ENCODE peak calls at places on chromosomes 3 and 15, in five cellular contexts. T, H, L, G and F are unnamed samples.

GRCh38 chr3:55162031-55162784 is 234.3 kb upstream of the LRTM1 start:
- DNase-seq in G (no peak), T (peak), L (no peak), H (no peak), F (no peak)

GRCh38 chr15:45110256-45110820 is 3.6 kb downstream of the DUOX2 start:
- DNase-seq in T (no peak), H (no peak), G (no peak), L (no peak), F (no peak)

GRCh38 chr3:45781841-45782240 is 14.5 kb downstream of the SLC6A20 start:
- DNase-seq in G (no peak), L (no peak), T (no peak), H (peak), F (no peak)

GRCh38 chr15:65981837-65982696 is 112.8 kb downstream of the RAB11A start:
- DNase-seq in H (no peak), G (peak), L (peak), T (no peak), F (peak)

GRCh38 chr15:31197497-31198414 is 96.2 kb upstream of the TRPM1 start:
- DNase-seq in L (no peak), G (no peak), H (no peak), T (peak), F (no peak)

GRCh38 chr15:64596701-64597468 is 136.5 kb downstream of the ZNF609 start:
- DNase-seq in H (no peak), T (peak), L (no peak), G (peak), F (no peak)

GRCh38 chr15:38688096-38688495 is 123.5 kb upstream of the RASGRP1 start:
- DNase-seq in T (no peak), H (no peak), G (no peak), L (no peak), F (no peak)

GRCh38 chr15:70494861-70495571 is 268.3 kb downstream of the UACA start:
- DNase-seq in T (peak), G (no peak), L (peak), H (no peak), F (no peak)

GRCh38 chr3:15983232-15983631 is 185.5 kb upstream of the ANKRD28 start:
- DNase-seq in L (peak), H (no peak), T (peak), G (no peak), F (no peak)

GRCh38 chr3:12180218-12180617 is 21.5 kb upstream of the TIMP4 start:
- DNase-seq in T (peak), G (no peak), H (peak), L (peak), F (no peak)

GRCh38 chr15:62558640-62559039 is 393.6 kb upstream of the C2CD4B start:
- DNase-seq in G (no peak), T (no peak), H (no peak), L (no peak), F (no peak)

GRCh38 chr3:53493618-53493996 is 804 bp upstream of the CACNA1D start:
- DNase-seq in T (no peak), G (no peak), H (no peak), L (no peak), F (no peak)

GRCh38 chr3:36648241-36649034 is 115.9 kb downstream of the DCLK3 start:
- DNase-seq in H (no peak), G (no peak), T (peak), L (peak), F (no peak)

GRCh38 chr3:153164009-153164550 is 2.1 kb downstream of the RAP2B start:
- DNase-seq in G (no peak), H (no peak), L (no peak), T (no peak), F (no peak)

GRCh38 chr3:169172535-169172934 is 491.0 kb downstream of the MECOM start:
- DNase-seq in L (peak), T (no peak), G (no peak), H (no peak), F (no peak)

GRCh38 chr3:99753268-99753975 is 64.2 kb upstream of the CMSS1 start:
- DNase-seq in H (no peak), L (peak), G (peak), T (peak), F (no peak)

GRCh38 chr3:172317984-172318383 is 130.3 kb downstream of the GHSR start:
- DNase-seq in G (no peak), L (peak), H (peak), T (peak), F (no peak)

GRCh38 chr15:64897345-64897985 is 14.2 kb upstream of the ANKDD1A start:
- DNase-seq in T (peak), H (no peak), G (no peak), L (peak), F (no peak)

GRCh38 chr3:5197470-5198312 is 10.2 kb downstream of the EDEM1 start:
- DNase-seq in G (no peak), L (peak), T (peak), H (no peak), F (no peak)

GRCh38 chr3:127639173-127640030 is 10.4 kb downstream of the PODXL2 start:
- DNase-seq in L (peak), T (peak), G (no peak), H (no peak), F (no peak)

GRCh38 chr3:117399311-117400068 is 689.9 kb downstream of the TUSC7 start:
- DNase-seq in H (no peak), T (peak), L (no peak), G (no peak), F (no peak)

GRCh38 chr3:63625161-63625560 is 27.3 kb upstream of the SNTN start:
- DNase-seq in H (no peak), L (peak), G (no peak), T (peak), F (no peak)

GRCh38 chr15:39360417-39360816 is 220.5 kb upstream of the THBS1 start:
- DNase-seq in L (no peak), T (peak), G (no peak), H (no peak), F (no peak)

GRCh38 chr3:60325610-60326181 is 925.6 kb downstream of the FHIT start:
- DNase-seq in L (no peak), G (no peak), T (no peak), H (no peak), F (no peak)

GRCh38 chr15:31499236-31499952 is 172.8 kb downstream of the KLF13 start:
- DNase-seq in H (peak), L (no peak), T (no peak), G (no peak), F (no peak)

GRCh38 chr15:92714071-92714456 is 58.5 kb upstream of the FAM174B start:
- DNase-seq in L (peak), G (no peak), T (peak), H (no peak), F (no peak)

GRCh38 chr3:73353661-73354217 is 271.0 kb downstream of the PDZRN3 start:
- DNase-seq in L (no peak), H (no peak), G (no peak), T (no peak), F (no peak)

GRCh38 chr3:169133178-169134161 is 530.0 kb downstream of the MECOM start:
- DNase-seq in G (no peak), L (peak), H (no peak), T (peak), F (no peak)

GRCh38 chr15:77482570-77482969 is 61.9 kb downstream of the HMG20A start:
- DNase-seq in T (peak), H (no peak), L (peak), G (no peak), F (no peak)

GRCh38 chr15:63030101-63030528 is 12.4 kb upstream of the TPM1 start:
- DNase-seq in G (no peak), H (no peak), T (peak), L (no peak), F (no peak)

GRCh38 chr15:39079296-39079834 is 501.5 kb upstream of the THBS1 start:
- DNase-seq in G (no peak), L (peak), T (peak), H (no peak), F (no peak)

GRCh38 chr15:60299452-60300047 is 98.2 kb downstream of the ANXA2 start:
- DNase-seq in G (no peak), L (peak), T (peak), H (no peak), F (no peak)

GRCh38 chr3:14406336-14406735 is 3.9 kb downstream of the SLC6A6 start:
- DNase-seq in T (no peak), L (no peak), G (no peak), H (no peak), F (no peak)

GRCh38 chr3:14404396-14405119 is 2.2 kb downstream of the SLC6A6 start:
- DNase-seq in L (no peak), G (no peak), H (no peak), T (no peak), F (no peak)

GRCh38 chr3:14406762-14407161 is 4.4 kb downstream of the SLC6A6 start:
- DNase-seq in H (no peak), G (no peak), T (no peak), L (no peak), F (no peak)

GRCh38 chr3:14405120-14405885 is 2.9 kb downstream of the SLC6A6 start:
- DNase-seq in T (no peak), H (no peak), L (no peak), G (no peak), F (no peak)

GRCh38 chr3:14405886-14406238 is 3.5 kb downstream of the SLC6A6 start:
- DNase-seq in L (no peak), T (no peak), H (no peak), G (no peak), F (no peak)
- TF ChIP-seq CTCF in L (no peak), T (no peak), H (no peak), G (no peak), F (no peak)

DNA sequence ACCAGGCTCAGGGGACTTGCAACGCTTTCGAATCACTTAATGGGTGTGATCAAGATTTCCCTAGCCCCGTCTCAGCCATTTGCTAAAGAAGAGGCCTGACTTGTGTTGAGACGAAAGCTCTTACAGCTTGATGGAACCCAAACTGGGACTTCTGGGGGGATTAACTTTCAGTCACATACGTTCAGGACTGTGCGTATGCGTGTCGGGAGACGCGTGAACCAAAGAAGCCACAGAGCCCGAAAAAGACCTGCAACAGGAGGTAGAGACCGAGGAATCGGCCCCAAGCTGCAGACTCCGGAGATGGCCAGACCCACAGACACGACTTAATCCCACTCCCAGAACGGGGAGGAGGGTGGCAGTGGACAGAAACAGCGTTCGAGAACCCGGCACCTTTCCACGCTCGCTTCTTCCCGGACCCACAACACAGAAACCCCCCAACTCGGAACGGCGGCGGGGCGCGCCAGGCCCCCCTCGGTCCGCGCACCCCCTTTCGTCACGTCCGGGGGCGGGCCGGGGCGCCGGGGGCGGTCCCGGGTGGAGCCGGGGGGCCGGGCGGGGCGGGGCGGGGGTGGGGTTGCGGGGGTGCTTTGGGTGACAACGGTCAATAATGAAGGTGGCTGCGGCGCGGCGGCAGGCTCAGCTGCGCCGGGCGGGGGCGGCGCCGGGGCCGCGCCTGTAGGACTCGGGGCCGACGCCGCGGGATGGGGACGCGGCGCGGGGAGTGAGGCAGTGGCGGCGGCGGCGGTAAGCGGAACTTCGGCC is at the start of gene ATP11B:
- DNase-seq in T (peak), G (peak), H (peak), L (peak), F (no peak)
- TF ChIP-seq CTCF in T (no peak), G (no peak), H (no peak), L (no peak), F (no peak)

DNA sequence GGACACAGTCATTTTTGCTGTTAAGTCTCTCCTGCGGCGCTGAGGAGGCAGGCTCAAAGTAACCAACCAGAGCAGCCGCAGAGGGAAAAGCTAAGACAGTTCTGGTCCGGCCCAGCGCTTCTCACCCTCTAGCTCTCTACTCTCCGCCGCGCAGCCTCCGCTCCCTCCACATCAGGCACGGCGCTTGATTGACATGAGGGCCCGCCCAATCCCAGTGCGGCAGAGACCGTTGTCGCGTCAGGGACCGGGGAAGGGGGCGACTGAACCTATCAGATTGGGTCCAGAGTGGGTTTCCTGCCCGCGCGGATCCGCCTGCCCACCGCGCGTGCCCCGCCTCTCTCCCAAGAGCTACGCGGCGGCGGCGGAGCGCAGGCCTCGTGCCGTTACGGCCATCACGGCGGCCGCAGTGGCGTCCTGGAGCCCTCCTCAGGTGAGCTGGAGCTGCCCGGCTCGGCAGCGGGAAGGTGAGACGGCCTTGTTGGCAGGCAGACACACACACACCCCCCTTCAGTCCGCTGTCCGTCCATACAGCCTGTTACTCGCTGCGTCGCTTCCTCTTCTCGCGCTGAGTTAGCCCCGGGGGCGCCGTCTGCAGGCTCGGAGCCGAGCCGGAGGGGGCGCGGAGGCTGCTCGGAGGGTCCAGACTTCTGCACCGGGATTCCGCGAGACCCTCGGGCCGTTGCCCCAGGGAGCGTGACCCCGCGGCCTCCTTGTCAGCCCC is at the start of gene NCK1:
- DNase-seq in T (peak), G (peak), H (peak), L (peak), F (peak)
- TF ChIP-seq CTCF in T (no peak), G (peak), H (no peak), L (no peak), F (peak)

GRCh38 chr3:142857056-142857455 is 31.8 kb downstream of the PCOLCE2 start:
- DNase-seq in G (no peak), H (no peak), L (peak), T (no peak), F (no peak)
- TF ChIP-seq CTCF in G (no peak), H (no peak), L (peak), T (no peak), F (peak)

GRCh38 chr3:27721717-27722564 is at the start of gene EOMES:
- DNase-seq in T (peak), G (no peak), H (no peak), L (peak), F (no peak)
- TF ChIP-seq CTCF in T (no peak), G (peak), H (no peak), L (peak), F (peak)

DNA sequence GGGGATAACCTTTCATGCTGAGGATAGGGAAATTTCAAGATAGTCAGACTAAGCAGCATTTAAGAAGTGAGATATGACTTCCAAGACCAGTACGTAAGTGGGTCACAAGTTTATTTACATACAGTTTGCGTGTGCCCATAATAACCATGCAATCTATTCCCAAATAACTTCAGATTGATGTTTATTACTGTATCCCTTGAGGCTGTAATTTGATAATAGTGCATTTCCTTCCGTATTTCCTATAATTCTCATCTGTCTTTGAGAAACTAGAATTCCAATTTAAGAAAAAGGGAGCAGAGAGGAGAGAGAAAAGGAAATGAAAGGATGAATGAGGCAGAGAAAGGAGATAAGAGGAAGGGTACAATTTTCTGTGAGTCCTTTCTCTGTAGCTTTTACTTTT is 1073.1 kb downstream of the EPHA3 start:
- DNase-seq in L (no peak), G (no peak), H (no peak), T (no peak), F (no peak)
- TF ChIP-seq CTCF in L (no peak), G (no peak), H (no peak), T (no peak), F (no peak)

DNA sequence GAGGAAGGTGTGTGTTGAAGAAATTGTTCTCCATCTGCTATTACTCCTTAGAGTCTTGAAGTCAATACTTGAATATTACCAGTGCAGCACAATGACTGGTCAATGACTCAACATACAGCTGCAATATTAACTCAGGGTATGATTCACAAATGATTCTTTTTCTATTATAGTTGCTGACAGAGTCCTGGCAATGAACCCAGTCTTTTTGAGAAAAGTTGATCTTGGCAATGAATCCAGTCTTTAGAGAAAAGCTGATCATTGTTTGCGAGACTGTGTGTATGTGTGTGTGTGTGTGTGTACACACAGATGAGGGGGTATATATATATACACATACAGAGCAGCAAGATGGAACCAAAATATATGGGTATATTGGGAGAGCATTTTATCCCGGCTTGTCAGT is 315.1 kb downstream of the ZNF385D start:
- DNase-seq in H (no peak), L (peak), G (no peak), T (peak), F (no peak)
- TF ChIP-seq CTCF in H (no peak), L (no peak), G (no peak), T (no peak), F (no peak)